ENCODE peak calls at places on chromosomes 13 and 19, in eight cellular contexts. A, N, D, X, J, K, C and S are unnamed samples.

GRCh38 chr13:106376411-106377112 is 158.9 kb downstream of the EFNB2 start:
- DNase-seq in J (peak; percentile 40), N (peak; percentile 84), D (peak; percentile 61), A (no peak), C (peak; percentile 82), X (no peak), K (no peak), S (no peak)

GRCh38 chr19:1857648-1858326 is 5.6 kb downstream of the KLF16 start:
- DNase-seq in J (peak; percentile 42), X (peak; percentile 81), N (no peak), K (peak; percentile 92), D (no peak), C (no peak), A (no peak), S (no peak)

GRCh38 chr19:1226227-1226518 is 11.6 kb downstream of the CBARP start:
- DNase-seq in K (no peak), C (no peak), A (no peak), X (no peak), D (no peak), J (no peak), N (no peak), S (no peak)

GRCh38 chr13:30928971-30929370 is 3.5 kb upstream of the TEX26 start:
- DNase-seq in C (no peak), K (no peak), J (no peak), X (no peak), D (no peak), N (no peak), A (no peak), S (no peak)

GRCh38 chr19:20612711-20613316 is 47.2 kb upstream of the ZNF737 start:
- DNase-seq in N (no peak), D (no peak), X (no peak), K (no peak), C (no peak), J (no peak), A (no peak), S (no peak)

GRCh38 chr19:16200038-16200775 is 2.5 kb downstream of the AP1M1 start:
- DNase-seq in X (no peak), J (no peak), C (no peak), D (no peak), K (no peak), N (no peak), A (no peak), S (no peak)

GRCh38 chr13:76470991-76471390 is 415.2 kb downstream of the KCTD12 start:
- DNase-seq in A (no peak), D (no peak), K (no peak), X (no peak), C (no peak), N (no peak), J (no peak), S (no peak)

GRCh38 chr19:53945441-53945840 is 17.3 kb upstream of the CACNG8 start:
- DNase-seq in D (no peak), K (no peak), C (no peak), J (no peak), A (no peak), N (no peak), X (no peak), S (no peak)

GRCh38 chr19:45779231-45780145 is 2.8 kb downstream of the DMPK start:
- DNase-seq in K (peak; percentile 94), A (no peak), N (no peak), C (peak; percentile 91), J (peak; percentile 81), X (peak; percentile 97), D (peak; percentile 94), S (peak; percentile 84)

GRCh38 chr19:6811906-6812305 is 39.4 kb downstream of the VAV1 start:
- DNase-seq in K (no peak), C (peak; percentile 73), X (no peak), J (no peak), A (no peak), N (peak; percentile 5), D (no peak), S (no peak)

GRCh38 chr13:83150616-83151307 is 731.5 kb downstream of the SLITRK1 start:
- DNase-seq in D (no peak), N (no peak), A (no peak), K (no peak), C (no peak), X (no peak), J (no peak), S (no peak)

GRCh38 chr19:10209305-10209704 is 14.6 kb upstream of the DNMT1 start:
- DNase-seq in J (no peak), N (no peak), K (no peak), A (no peak), C (no peak), X (no peak), D (no peak), S (no peak)

GRCh38 chr19:7687177-7687576 is 6.5 kb downstream of the TRAPPC5 start:
- DNase-seq in N (no peak), C (no peak), J (no peak), K (no peak), D (no peak), A (no peak), X (no peak), S (no peak)

GRCh38 chr13:66001136-66001535 is 1229.0 kb downstream of the PCDH9 start:
- DNase-seq in D (no peak), K (no peak), J (no peak), C (no peak), N (no peak), X (no peak), A (no peak), S (no peak)

GRCh38 chr19:34075661-34076091 is 96.6 kb upstream of the LSM14A start:
- DNase-seq in A (no peak), C (no peak), X (no peak), K (no peak), J (no peak), D (no peak), N (no peak), S (no peak)

GRCh38 chr19:58558623-58559274 is 338 bp upstream of the UBE2M start:
- DNase-seq in A (peak; percentile 98), N (peak; percentile 94), D (peak; percentile 100), C (peak; percentile 94), X (peak; percentile 99), J (peak; percentile 99), K (peak; percentile 99), S (peak; percentile 100)

GRCh38 chr13:73767747-73768315 is 366.4 kb downstream of the KLF12 start:
- DNase-seq in A (no peak), K (no peak), N (no peak), J (no peak), X (no peak), C (peak; percentile 10), D (no peak), S (peak; percentile 3)

GRCh38 chr19:41226053-41226873 is 7.2 kb downstream of the AXL start:
- DNase-seq in N (no peak), D (peak; percentile 87), A (no peak), K (peak; percentile 71), J (peak; percentile 59), X (peak; percentile 77), C (peak; percentile 94), S (peak; percentile 31)

GRCh38 chr19:13190781-13191540 is 40.8 kb downstream of the IER2 start:
- DNase-seq in N (no peak), C (no peak), A (no peak), J (no peak), K (peak; percentile 73), D (no peak), X (peak; percentile 82), S (no peak)

GRCh38 chr13:90302113-90302512 is 1045.4 kb upstream of the MIR17HG start:
- DNase-seq in X (no peak), J (no peak), D (no peak), K (no peak), N (no peak), C (no peak), A (no peak), S (no peak)

GRCh38 chr13:87777395-87777794 is 106.2 kb downstream of the SLITRK5 start:
- DNase-seq in A (no peak), K (no peak), J (no peak), N (no peak), C (no peak), X (no peak), D (no peak), S (no peak)

DNA sequence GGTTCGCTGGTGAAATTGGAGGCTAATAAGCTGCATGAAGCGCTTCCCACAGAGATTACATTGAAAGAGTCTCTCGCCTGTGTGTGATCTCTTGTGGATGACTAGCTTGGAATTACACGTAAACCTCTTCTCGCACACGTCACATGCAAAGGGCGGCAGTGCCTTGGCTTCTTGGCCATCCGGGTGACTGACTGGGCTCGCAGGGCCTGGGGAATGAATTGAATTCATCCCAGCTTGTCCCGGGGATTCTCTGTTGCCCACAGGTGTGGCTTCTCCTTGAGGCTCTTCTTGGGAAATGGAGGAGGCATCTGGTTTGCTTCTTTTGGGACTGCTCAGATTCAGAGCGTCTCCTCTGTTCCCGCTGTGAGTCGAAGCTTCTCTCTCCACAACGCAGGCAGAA is 19.8 kb downstream of the ZSCAN5C start:
- DNase-seq in D (no peak), K (no peak), C (no peak), X (no peak), J (no peak), A (no peak), N (no peak), S (no peak)
- TF ChIP-seq CTCF in D (no peak), K (no peak), C (no peak), X (no peak), J (no peak), A (no peak), N (no peak), S (peak; percentile 12)

GRCh38 chr13:28532226-28533048 is 37.5 kb upstream of the FLT1 start:
- DNase-seq in C (no peak), X (no peak), N (no peak), D (no peak), A (no peak), K (peak; percentile 53), J (no peak), S (peak; percentile 16)

GRCh38 chr13:28531195-28531955 is 36.4 kb upstream of the FLT1 start:
- DNase-seq in N (no peak), K (peak; percentile 60), D (no peak), X (peak; percentile 48), A (no peak), C (no peak), J (no peak), S (peak; percentile 33)

GRCh38 chr13:28529836-28530235 is 34.9 kb upstream of the FLT1 start:
- DNase-seq in D (no peak), K (no peak), N (no peak), X (no peak), J (no peak), A (no peak), C (no peak), S (no peak)

GRCh38 chr13:28531956-28532225 is 37.0 kb upstream of the FLT1 start:
- DNase-seq in N (no peak), X (no peak), K (no peak), C (no peak), J (no peak), A (no peak), D (no peak), S (no peak)

GRCh38 chr13:28530729-28531194 is 35.8 kb upstream of the FLT1 start:
- DNase-seq in A (no peak), J (no peak), C (no peak), D (no peak), N (no peak), X (no peak), K (no peak), S (no peak)
- TF ChIP-seq CTCF in A (no peak), J (no peak), C (no peak), D (no peak), N (no peak), X (no peak), K (no peak), S (no peak)

GRCh38 chr13:113861433-113862030 is 2.3 kb downstream of the GAS6 start:
- DNase-seq in K (no peak), J (no peak), X (no peak), N (no peak), A (no peak), D (peak; percentile 20), C (peak; percentile 82), S (no peak)
- TF ChIP-seq CTCF in K (no peak), J (no peak), X (no peak), N (no peak), A (no peak), D (no peak), C (no peak), S (no peak)

GRCh38 chr19:17389957-17390664 is 3.9 kb downstream of the CCDC194 start:
- DNase-seq in D (no peak), K (peak; percentile 49), A (no peak), J (no peak), X (no peak), C (no peak), N (no peak), S (peak; percentile 26)
- TF ChIP-seq CTCF in D (no peak), K (no peak), A (no peak), J (no peak), X (no peak), C (no peak), N (no peak), S (peak; percentile 42)